ENCODE peak calls at places on chromosomes 11 and 22, in eight cellular contexts. A is A549, U is K562, S is H1, B is SK-N-SH, H is IMR-90, O is GM12878, V is HepG2. N is an unnamed sample.

GRCh38 chr11:111438846-111439520 is 59.9 kb upstream of the POU2AF1 start:
- DNase-seq in A (no peak), U (no peak), S (no peak), B (no peak), H (no peak), O (no peak), V (no peak), N (no peak)

GRCh38 chr11:2772544-2773031 is 72.8 kb upstream of the KCNQ1OT1 start:
- DNase-seq in A (no peak), U (no peak), S (no peak), B (no peak), H (peak), O (no peak), V (no peak), N (peak)

GRCh38 chr22:19244600-19245352 is 46.7 kb downstream of the CLTCL1 start:
- DNase-seq in A (no peak), U (peak), S (no peak), B (no peak), H (no peak), O (no peak), V (no peak), N (no peak)

GRCh38 chr22:47209077-47209514 is 446.6 kb downstream of the TBC1D22A start:
- DNase-seq in A (no peak), U (no peak), S (peak), B (no peak), H (peak), O (no peak), V (no peak), N (no peak)

GRCh38 chr11:61295596-61295926 is 445 bp upstream of the VWCE start:
- DNase-seq in A (no peak), U (no peak), S (no peak), B (no peak), H (no peak), O (no peak), V (no peak), N (no peak)

GRCh38 chr22:41341012-41341411 is 39.7 kb downstream of the ZC3H7B start:
- DNase-seq in A (no peak), U (no peak), S (no peak), B (no peak), H (no peak), O (no peak), V (no peak), N (no peak)

GRCh38 chr11:130631119-130631518 is 182.7 kb downstream of the ADAMTS15 start:
- DNase-seq in A (peak), U (no peak), S (no peak), B (no peak), H (peak), O (no peak), V (no peak), N (peak)

GRCh38 chr11:127003260-127003981 is 2.9 kb upstream of the KIRREL3 start:
- DNase-seq in A (peak), U (peak), S (peak), B (peak), H (peak), O (no peak), V (no peak), N (no peak)

GRCh38 chr22:29253561-29254282 is 14.1 kb downstream of the RHBDD3 start:
- DNase-seq in A (no peak), U (no peak), S (no peak), B (peak), H (no peak), O (no peak), V (no peak), N (no peak)

DNA sequence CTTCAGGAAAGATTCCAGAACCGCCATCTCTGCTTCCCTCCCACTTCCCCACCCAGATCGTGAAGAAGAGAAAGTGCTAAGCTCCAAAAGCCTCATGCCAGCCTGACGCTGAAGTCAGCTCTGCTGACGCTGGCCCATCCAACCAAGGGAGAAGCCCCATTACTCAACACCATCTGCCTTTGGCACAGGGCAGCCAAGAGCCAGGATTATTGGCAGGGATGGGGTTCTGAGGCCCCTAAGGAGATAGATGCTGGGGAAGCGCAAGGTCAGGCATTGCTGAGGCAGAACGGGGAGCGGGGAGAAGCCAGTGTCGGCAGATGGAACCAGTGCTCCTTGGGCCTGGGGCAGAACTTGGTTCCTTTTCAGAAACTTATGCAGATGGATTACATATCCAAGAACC is 362.5 kb downstream of the CADM1 start:
- DNase-seq in A (no peak), U (no peak), S (no peak), B (no peak), H (no peak), O (no peak), V (no peak), N (no peak)
- TF ChIP-seq RAD21 in A (no peak), U (no peak), S (no peak), B (no peak), H (no peak), O (no peak), V (no peak), N (no peak)

DNA sequence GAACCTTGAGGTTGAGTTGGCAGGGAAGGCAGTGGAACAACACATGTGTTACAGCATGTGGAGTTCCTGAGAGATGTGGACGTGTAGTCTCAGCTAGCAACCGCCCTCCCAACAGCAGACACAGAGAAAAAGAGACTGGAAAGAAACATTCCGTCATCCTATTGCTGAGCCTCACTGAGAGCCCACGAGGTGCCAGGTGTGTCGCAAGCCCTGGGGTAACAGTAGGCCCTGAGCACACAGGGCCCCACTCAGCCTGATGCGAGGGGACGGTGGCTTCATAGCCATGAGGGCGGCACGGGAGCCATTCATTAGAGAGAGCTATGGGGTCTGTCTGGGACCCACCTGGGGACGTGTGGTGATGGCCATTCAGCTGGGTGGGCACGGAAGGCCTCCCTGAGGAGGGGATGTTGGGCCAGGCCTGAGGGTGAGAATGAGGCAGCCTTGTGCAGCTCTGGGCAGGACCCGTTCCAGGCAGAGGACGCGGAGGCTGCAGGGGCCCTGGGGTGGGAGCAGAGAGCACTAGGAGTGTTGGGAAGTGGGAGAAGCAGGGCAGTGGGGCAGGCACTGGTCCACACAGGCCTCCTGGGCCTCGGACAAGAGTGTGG is 26.2 kb downstream of the MPPED1 start:
- DNase-seq in A (no peak), U (no peak), S (no peak), B (no peak), H (no peak), O (no peak), V (no peak), N (no peak)
- TF ChIP-seq RAD21 in A (no peak), U (no peak), S (no peak), B (no peak), H (no peak), O (no peak), V (no peak), N (no peak)

GRCh38 chr22:38110008-38110862 is at the start of gene BAIAP2L2:
- DNase-seq in A (peak), U (no peak), S (no peak), B (no peak), H (no peak), O (no peak), V (peak), N (no peak)
- TF ChIP-seq RAD21 in A (no peak), U (no peak), S (no peak), B (no peak), H (no peak), O (no peak), V (no peak), N (no peak)

GRCh38 chr11:102267602-102268001 is 49.7 kb upstream of the BIRC3 start:
- DNase-seq in A (peak), U (peak), S (no peak), B (no peak), H (peak), O (no peak), V (no peak), N (no peak)
- TF ChIP-seq RAD21 in A (no peak), U (no peak), S (no peak), B (no peak), H (no peak), O (no peak), V (no peak), N (no peak)

DNA sequence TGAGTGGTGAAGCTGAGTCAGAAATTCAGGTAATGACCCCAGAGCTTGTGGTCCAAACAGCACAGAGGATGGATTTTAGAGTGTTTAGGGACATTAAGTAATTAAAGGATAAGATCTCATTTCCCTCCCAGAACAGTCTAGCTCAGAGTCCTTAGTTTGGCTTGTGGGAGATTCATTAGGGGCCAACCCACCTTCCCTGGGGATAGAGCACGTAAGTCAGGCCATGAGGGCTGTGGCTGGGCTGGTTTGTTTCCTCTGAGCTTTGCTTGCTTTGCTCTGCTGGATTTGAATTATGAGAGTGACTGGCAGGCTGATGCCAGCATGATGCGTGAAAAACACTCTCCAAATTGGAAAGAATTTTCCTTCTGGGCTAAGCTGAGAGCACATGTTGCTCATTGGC is 84.7 kb upstream of the HEPHL1 start:
- DNase-seq in A (no peak), U (no peak), S (no peak), B (peak), H (no peak), O (no peak), V (no peak), N (no peak)
- TF ChIP-seq RAD21 in A (no peak), U (no peak), S (no peak), B (no peak), H (no peak), O (no peak), V (no peak), N (no peak)

GRCh38 chr11:9842923-9843322 is 179.0 kb downstream of the SWAP70 start:
- DNase-seq in A (no peak), U (no peak), S (no peak), B (no peak), H (no peak), O (no peak), V (no peak), N (no peak)

GRCh38 chr11:9838229-9838628 is 174.4 kb downstream of the SWAP70 start:
- DNase-seq in A (no peak), U (no peak), S (no peak), B (no peak), H (no peak), O (no peak), V (no peak), N (no peak)

GRCh38 chr11:9840460-9841004 is 176.7 kb downstream of the SWAP70 start:
- DNase-seq in A (no peak), U (no peak), S (no peak), B (no peak), H (no peak), O (no peak), V (no peak), N (no peak)

GRCh38 chr11:9839550-9839949 is 175.7 kb downstream of the SWAP70 start:
- DNase-seq in A (no peak), U (no peak), S (no peak), B (no peak), H (no peak), O (no peak), V (no peak), N (no peak)

DNA sequence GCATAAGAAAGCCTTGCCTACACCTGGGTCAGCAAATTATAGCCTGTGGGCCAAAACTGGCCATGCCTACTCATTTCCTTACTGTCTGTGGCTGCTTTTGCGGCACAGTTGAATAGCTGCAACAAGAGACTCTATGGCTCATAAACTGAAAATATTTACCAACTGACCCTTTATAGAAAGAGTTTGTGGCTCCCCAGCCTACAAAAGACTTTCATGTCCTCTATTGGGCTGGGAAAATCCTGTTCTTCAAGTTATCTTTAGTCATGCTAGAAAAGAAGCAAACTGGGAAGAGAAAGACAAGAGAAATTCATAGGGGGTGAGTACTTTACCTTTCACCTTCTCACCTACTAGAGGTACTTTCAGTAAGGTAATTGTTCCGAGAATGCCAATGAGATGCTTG is 175.1 kb downstream of the SWAP70 start:
- DNase-seq in A (no peak), U (no peak), S (no peak), B (no peak), H (no peak), O (peak), V (no peak), N (no peak)
- TF ChIP-seq RAD21 in A (no peak), U (no peak), S (no peak), B (no peak), H (no peak), O (no peak), V (no peak), N (no peak)

GRCh38 chr11:12867531-12867930 is 141.6 kb upstream of the RASSF10 start:
- DNase-seq in A (no peak), U (peak), S (no peak), B (no peak), H (no peak), O (no peak), V (no peak), N (no peak)

GRCh38 chr11:12865871-12866595 is 143.1 kb upstream of the RASSF10 start:
- DNase-seq in A (no peak), U (no peak), S (no peak), B (no peak), H (no peak), O (no peak), V (no peak), N (no peak)

GRCh38 chr11:12862761-12863469 is 146.2 kb upstream of the RASSF10 start:
- DNase-seq in A (peak), U (peak), S (peak), B (peak), H (peak), O (no peak), V (no peak), N (no peak)

GRCh38 chr11:12863605-12864121 is 145.5 kb upstream of the RASSF10 start:
- DNase-seq in A (no peak), U (no peak), S (no peak), B (no peak), H (no peak), O (no peak), V (no peak), N (no peak)

DNA sequence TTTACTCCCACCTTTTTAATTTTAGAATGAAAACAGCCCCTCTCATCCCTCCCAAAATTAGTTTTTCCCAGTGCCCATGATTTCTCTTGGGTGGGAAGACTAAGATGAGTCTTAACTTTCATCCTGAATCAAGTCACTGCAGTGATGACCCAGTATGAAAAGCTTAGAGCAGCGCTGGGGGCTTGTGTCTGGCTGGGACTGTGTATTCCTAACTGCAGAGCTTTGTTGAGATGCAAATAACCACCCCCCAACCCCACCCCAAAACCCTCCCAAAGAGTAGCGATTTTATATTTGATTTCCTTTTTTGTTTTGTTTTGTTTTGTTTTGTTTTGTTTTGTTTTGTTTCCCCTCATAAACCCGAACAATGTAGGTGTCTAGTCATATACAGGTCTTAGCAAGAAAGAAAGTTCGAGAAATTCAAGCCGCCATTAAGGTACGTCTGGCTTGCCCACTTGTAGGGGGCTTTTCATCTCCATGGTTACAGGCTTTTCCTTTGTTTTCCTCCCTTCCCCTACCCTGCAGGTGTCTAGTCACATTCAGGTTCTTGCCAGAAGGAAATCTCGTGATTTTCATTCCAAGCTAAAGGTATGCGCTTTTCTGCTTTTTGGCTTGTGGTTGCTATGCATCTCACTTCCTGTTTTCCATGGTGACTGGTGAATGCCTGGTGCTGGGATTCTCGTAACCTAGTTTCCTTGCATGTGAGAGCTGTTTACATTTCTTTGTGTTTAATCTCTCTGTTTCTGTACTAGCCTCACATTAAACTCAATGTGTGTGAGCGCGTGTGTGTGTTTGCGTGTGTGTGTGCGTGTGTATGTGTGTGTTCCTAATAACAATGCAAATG is 144.6 kb upstream of the RASSF10 start:
- DNase-seq in A (peak), U (peak), S (no peak), B (peak), H (peak), O (no peak), V (no peak), N (no peak)
- TF ChIP-seq RAD21 in A (no peak), U (no peak), S (no peak), B (no peak), H (peak), O (no peak), V (no peak), N (no peak)

DNA sequence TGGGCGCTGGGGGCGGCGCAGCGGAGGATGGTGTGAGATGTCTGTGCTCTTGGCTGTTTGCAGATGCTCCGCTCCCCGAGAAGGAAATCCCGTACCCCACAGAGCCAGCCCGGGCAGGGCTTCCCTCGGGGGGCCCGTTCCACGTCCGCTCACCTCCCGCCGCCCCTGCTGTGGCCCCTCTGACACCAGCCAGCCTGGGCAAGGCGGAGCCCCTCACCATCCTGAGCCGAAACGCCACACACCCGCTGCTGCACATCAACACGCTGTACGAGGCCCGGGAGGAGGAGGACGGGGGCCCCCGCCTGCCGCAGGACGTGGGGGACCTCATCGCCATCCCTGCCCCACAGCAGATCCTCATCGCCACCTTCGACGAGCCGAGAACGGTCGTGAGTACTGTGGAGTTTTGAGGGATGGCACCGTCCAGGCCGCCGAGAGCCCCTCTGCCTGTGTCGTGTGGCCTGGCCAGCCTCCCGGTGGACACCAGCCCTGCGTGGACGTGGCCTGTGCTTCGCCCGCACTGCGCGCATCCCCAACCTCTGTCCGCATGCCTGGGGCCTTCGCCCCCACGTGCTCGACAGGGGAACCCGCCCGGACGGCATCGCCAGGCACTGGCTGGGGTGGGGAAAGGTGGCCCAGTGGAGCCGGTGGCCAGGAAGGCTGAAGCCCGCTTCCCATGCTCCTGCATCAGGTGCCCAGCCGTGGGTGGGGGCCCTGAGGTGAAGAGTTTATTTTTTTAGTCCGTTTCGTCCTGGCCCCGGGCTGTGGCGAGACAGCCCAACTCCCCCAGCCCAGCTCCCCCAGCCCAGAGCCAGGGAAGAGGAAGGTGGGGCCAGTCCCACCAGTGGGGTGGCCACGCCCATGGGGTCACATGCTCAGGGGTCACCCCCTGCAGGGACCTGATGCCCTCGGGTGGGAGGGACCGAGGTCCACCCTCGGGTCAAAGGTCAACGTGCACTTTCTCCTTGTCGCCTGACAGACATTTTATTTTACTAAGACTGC is 6.5 kb upstream of the TRABD start:
- DNase-seq in A (no peak), U (peak), S (no peak), B (no peak), H (no peak), O (no peak), V (no peak), N (no peak)
- TF ChIP-seq RAD21 in A (no peak), U (no peak), S (no peak), B (no peak), H (no peak), O (no peak), V (no peak), N (no peak)

N was measured in HCT116.